ENCODE peak calls at places on chromosome 12, in four cellular contexts. T, G, B and N are unnamed samples.

GRCh38 chr12:113087193-113087592 is 30.7 kb downstream of the DTX1 start:
- DNase-seq in T (no peak), G (no peak), B (no peak), N (no peak)

GRCh38 chr12:98352218-98352811 is 163.1 kb upstream of the TMPO start:
- DNase-seq in T (no peak), G (peak; percentile 73), B (peak; percentile 93), N (peak; percentile 77)

GRCh38 chr12:43407816-43408645 is 144.0 kb downstream of the ADAMTS20 start:
- DNase-seq in T (no peak), G (no peak), B (no peak), N (peak; percentile 22)

GRCh38 chr12:89544730-89545184 is 18.9 kb upstream of the POC1B start:
- DNase-seq in T (no peak), G (peak; percentile 82), B (peak; percentile 85), N (peak; percentile 39)

GRCh38 chr12:54562720-54563356 is 13.4 kb downstream of the PDE1B start:
- DNase-seq in T (no peak), G (no peak), B (no peak), N (no peak)

GRCh38 chr12:65248656-65249633 is 29.5 kb upstream of the MSRB3 start:
- DNase-seq in T (no peak), G (no peak), B (no peak), N (no peak)

GRCh38 chr12:11016937-11017336 is 5.5 kb downstream of the TAS2R19 start:
- DNase-seq in T (no peak), G (no peak), B (no peak), N (no peak)

GRCh38 chr12:79687711-79688270 is 3.0 kb downstream of the PAWR start:
- DNase-seq in T (no peak), G (peak; percentile 63), B (peak; percentile 16), N (no peak)

GRCh38 chr12:68557011-68557715 is 53.5 kb upstream of the RAP1B start:
- DNase-seq in T (no peak), G (peak; percentile 83), B (peak; percentile 87), N (peak; percentile 53)

GRCh38 chr12:64608901-64609542 is 1.3 kb upstream of the RASSF3 start:
- DNase-seq in T (peak; percentile 24), G (peak; percentile 63), B (peak; percentile 48), N (peak; percentile 64)

GRCh38 chr12:3054374-3054773 is 22.8 kb upstream of the TSPAN9 start:
- DNase-seq in T (no peak), G (no peak), B (no peak), N (no peak)

GRCh38 chr12:68113644-68114043 is 45.9 kb downstream of the IFNG start:
- DNase-seq in T (no peak), G (no peak), B (no peak), N (no peak)

GRCh38 chr12:119008691-119009221 is 27.4 kb downstream of the SRRM4 start:
- DNase-seq in T (no peak), G (no peak), B (no peak), N (no peak)

GRCh38 chr12:81699572-81699971 is 59.6 kb downstream of the PPFIA2 start:
- DNase-seq in T (no peak), G (no peak), B (no peak), N (peak; percentile 4)

GRCh38 chr12:7905071-7905470 is 30.9 kb downstream of the SLC2A3 start:
- DNase-seq in T (no peak), G (no peak), B (no peak), N (peak; percentile 71)

GRCh38 chr12:6382371-6382770 is 1.6 kb upstream of the LTBR start:
- DNase-seq in T (no peak), G (no peak), B (no peak), N (no peak)

GRCh38 chr12:123983822-123984485 is 10.9 kb downstream of the ZNF664 start:
- DNase-seq in T (no peak), G (peak; percentile 21), B (peak; percentile 76), N (peak; percentile 87)

GRCh38 chr12:81257952-81258551 is 180.2 kb downstream of the ACSS3 start:
- DNase-seq in T (peak; percentile 9), G (peak; percentile 10), B (peak; percentile 48), N (peak; percentile 54)

GRCh38 chr12:86456241-86456640 is 200.1 kb upstream of the MGAT4C start:
- DNase-seq in T (no peak), G (no peak), B (no peak), N (peak; percentile 0)

GRCh38 chr12:29762637-29763300 is 21.0 kb downstream of the TMTC1 start:
- DNase-seq in T (no peak), G (no peak), B (peak; percentile 58), N (no peak)

GRCh38 chr12:122499991-122500684 is 594 bp downstream of the ZCCHC8 start:
- DNase-seq in T (peak; percentile 34), G (peak; percentile 70), B (peak; percentile 65), N (peak; percentile 92)

GRCh38 chr12:70427611-70428010 is 61.5 kb downstream of the KCNMB4 start:
- DNase-seq in T (no peak), G (no peak), B (peak; percentile 53), N (peak; percentile 11)

GRCh38 chr12:107518868-107519267 is 166.7 kb upstream of the PWP1 start:
- DNase-seq in T (no peak), G (no peak), B (no peak), N (no peak)